ENCODE peak calls at places on chromosomes 16 and 17, in seven cellular contexts. O is gastrocnemius medialis, H is AG09309, J is PC-3, C is astrocyte of the spinal cord, K is prostate gland, N is HAP-1. U is an unnamed sample.

GRCh38 chr17:57257213-57257873 is 1.0 kb downstream of the MSI2 start:
- DNase-seq in K (peak), J (no peak), H (no peak), O (no peak), C (no peak), N (no peak), U (no peak)

GRCh38 chr17:6494239-6494941 is 50.1 kb downstream of the PIMREG start:
- DNase-seq in H (no peak), K (no peak), J (no peak), O (peak), C (no peak), N (no peak), U (no peak)

GRCh38 chr16:3863587-3863986 is 16.9 kb downstream of the CREBBP start:
- DNase-seq in N (no peak), J (no peak), H (no peak), C (no peak), K (no peak), O (no peak), U (no peak)

GRCh38 chr16:67801889-67802288 is 4.5 kb downstream of the RANBP10 start:
- DNase-seq in C (no peak), J (no peak), H (no peak), N (no peak), K (no peak), O (no peak), U (no peak)

GRCh38 chr16:83870830-83871229 is 28.1 kb upstream of the MLYCD start:
- DNase-seq in O (no peak), N (no peak), K (no peak), C (no peak), J (no peak), H (no peak), U (no peak)

GRCh38 chr16:23382279-23382678 is 70.7 kb downstream of the COG7 start:
- DNase-seq in C (no peak), K (no peak), H (no peak), N (no peak), O (no peak), J (no peak), U (no peak)

GRCh38 chr17:17822189-17822978 is 14.4 kb downstream of the SREBF1 start:
- DNase-seq in J (no peak), H (peak), K (peak), O (peak), C (peak), N (no peak), U (no peak)

GRCh38 chr17:1783271-1783670 is 21.4 kb downstream of the SERPINF1 start:
- DNase-seq in N (no peak), J (no peak), O (peak), H (no peak), C (no peak), K (no peak), U (no peak)

GRCh38 chr16:87963400-87963799 is 12.2 kb downstream of the BANP start:
- DNase-seq in C (peak), J (peak), O (no peak), N (no peak), H (no peak), K (no peak), U (no peak)

GRCh38 chr17:4607773-4608187 is 23.5 kb downstream of the SMTNL2 start:
- DNase-seq in J (no peak), O (peak), K (no peak), C (peak), N (no peak), H (no peak), U (peak)

GRCh38 chr16:67939507-67940435 is 3.1 kb upstream of the PSMB10 start:
- DNase-seq in K (peak), N (no peak), C (no peak), J (no peak), O (peak), H (no peak), U (no peak)

GRCh38 chr17:28385037-28385797 is 13.7 kb downstream of the SARM1 start:
- DNase-seq in O (no peak), N (no peak), C (no peak), K (no peak), J (peak), H (no peak), U (no peak)

GRCh38 chr16:24838554-24839266 is 7.1 kb upstream of the SLC5A11 start:
- DNase-seq in K (no peak), J (peak), O (no peak), N (no peak), C (peak), H (peak), U (peak)

GRCh38 chr16:85659805-85660511 is 28.8 kb downstream of the GINS2 start:
- DNase-seq in H (no peak), K (peak), N (peak), J (peak), O (peak), C (peak), U (no peak)

GRCh38 chr16:56637814-56638750 is at the start of gene MT1A:
- DNase-seq in N (no peak), H (no peak), J (no peak), C (peak), O (peak), K (peak), U (no peak)

GRCh38 chr16:27843800-27844199 is 219.7 kb downstream of the GSG1L start:
- DNase-seq in N (no peak), C (no peak), K (no peak), H (no peak), O (no peak), J (peak), U (no peak)

GRCh38 chr16:85639529-85640253 is 26.6 kb downstream of the GSE1 start:
- DNase-seq in K (peak), N (no peak), C (no peak), J (no peak), H (no peak), O (peak), U (no peak)

GRCh38 chr16:12050361-12050760 is 73.8 kb downstream of the SNX29 start:
- DNase-seq in N (no peak), C (no peak), K (no peak), H (no peak), J (no peak), O (no peak), U (no peak)

GRCh38 chr17:50531428-50532025 is 1.0 kb upstream of the EPN3 start:
- DNase-seq in N (no peak), H (no peak), K (no peak), O (no peak), C (no peak), J (no peak), U (no peak)

GRCh38 chr17:71110326-71110725 is 941.0 kb downstream of the KCNJ2 start:
- DNase-seq in K (no peak), C (no peak), N (no peak), J (peak), H (no peak), O (no peak), U (peak)

DNA sequence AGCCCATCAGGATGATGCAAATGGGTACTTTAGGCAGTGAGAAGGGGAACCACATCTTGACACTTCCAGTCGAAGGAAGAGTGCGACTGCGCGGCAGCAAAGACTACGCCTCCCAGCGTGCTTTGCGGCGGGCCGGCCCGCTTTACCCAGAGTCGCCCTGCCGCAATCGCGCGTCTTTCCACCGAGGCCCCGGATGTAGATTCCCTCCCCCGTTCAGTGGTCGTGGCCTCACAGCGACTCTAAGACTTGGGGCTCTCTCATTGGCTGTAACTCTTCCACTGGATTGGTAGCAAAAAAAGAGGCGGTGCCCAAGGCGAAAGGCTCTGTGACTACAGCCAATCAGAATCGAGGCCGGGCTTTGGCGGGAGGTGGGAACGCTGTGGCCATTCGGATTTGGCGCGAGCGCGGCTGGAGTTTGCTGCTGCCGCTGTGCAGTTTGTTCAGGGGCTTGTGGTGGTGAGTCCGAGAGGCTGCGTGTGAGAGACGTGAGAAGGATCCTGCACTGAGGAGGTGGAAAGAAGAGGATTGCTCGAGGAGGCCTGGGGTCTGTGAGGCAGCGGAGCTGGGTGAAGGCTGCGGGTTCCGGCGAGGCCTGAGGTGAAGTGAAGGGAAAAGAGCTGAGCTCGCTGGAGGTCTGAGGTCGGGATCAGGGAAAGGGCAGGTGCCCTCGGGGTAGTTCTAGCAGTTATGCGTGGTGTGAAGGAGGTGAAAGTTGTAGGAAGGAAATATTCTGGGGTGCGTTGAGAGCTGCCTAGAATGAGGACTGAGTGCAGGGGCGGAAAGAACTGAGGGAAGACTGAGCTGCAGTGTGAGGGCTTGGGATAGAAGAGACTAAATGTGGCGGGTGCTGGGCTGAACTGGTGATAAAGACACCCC is at the start of gene CDC6:
- DNase-seq in C (peak), O (peak), K (peak), N (peak), H (peak), J (peak), U (peak)
- H3K4me3 ChIP-seq in C (peak), O (peak), K (peak), N (peak), H (peak), J (peak), U (peak)

DNA sequence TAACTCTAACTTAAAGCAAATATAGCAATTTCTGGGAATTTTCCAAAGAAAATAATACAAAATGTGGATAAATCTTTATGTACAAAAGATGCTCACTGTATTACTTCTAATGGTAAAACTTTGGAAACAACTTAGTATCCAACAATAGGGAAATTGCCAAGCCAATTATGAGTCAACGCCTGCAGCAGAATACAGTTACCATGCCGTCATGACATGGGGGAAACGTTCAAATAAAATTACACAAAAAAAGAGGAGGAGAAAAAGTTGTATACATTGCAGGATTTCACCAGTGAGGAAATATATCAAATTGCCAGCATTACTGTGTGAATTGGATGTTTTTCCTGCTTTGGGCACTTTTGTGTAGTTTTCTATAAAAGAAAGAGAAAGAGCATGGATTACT is 469.6 kb downstream of the SOX9 start:
- DNase-seq in K (no peak), J (peak), C (peak), H (no peak), N (no peak), O (no peak), U (no peak)
- H3K4me3 ChIP-seq in K (no peak), J (peak), C (peak), H (peak), N (no peak), O (no peak), U (peak)

GRCh38 chr16:81617021-81617346 is 162.1 kb upstream of the PLCG2 start:
- DNase-seq in C (no peak), N (no peak), H (no peak), J (no peak), K (no peak), O (no peak), U (no peak)
- H3K4me3 ChIP-seq in C (no peak), N (no peak), H (no peak), J (no peak), K (no peak), O (no peak), U (no peak)

DNA sequence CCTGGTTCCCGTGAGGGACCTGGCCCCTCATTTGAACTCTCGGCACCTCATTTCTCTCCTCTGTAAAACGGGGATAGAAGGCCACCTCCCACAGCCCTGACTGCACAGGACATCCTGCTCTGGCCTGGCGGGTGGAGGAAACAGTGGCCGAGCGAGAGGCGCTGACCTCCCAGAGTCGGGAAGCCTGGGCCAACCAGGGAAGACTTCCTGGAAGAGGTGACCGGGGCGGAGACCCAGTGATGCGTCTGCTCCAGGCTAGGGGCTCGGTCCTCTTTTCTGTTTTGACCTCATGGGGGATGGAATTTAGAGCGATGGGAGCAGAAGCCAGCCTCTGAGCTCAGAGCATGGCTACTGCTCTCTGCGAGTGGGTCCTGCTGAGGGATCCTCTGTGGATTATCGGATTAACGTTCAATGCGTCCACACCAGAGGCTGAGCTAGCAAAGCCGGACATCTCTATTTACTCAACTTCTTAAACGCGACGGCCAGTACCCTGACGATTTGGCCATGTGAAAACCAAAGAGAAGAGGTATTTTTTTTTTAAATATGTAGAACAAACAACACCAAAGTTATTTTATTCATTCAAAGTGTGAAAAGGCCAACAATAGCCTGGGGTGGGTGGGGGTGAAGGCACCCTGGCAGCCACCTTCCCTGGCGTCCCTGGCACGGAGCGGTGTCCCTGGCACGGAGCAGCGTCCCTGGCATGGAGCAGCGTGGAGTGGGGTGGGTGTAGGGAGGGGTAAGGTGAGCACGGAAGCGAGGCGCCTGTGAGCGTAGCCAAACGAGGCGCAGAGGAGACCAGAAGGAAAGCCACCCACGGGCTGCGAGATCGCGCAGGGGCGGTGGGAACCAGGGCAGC is 9.2 kb upstream of the MSLN start:
- DNase-seq in N (no peak), K (no peak), O (no peak), C (no peak), H (no peak), J (no peak), U (no peak)
- H3K4me3 ChIP-seq in N (no peak), K (no peak), O (no peak), C (no peak), H (no peak), J (no peak), U (no peak)

U was measured in epithelial cell of proximal tubule.